ENCODE peak calls at places on chromosomes 3 and 15, in eight cellular contexts. Z, Y, O, J, Q, S, D and K are unnamed samples.

GRCh38 chr3:17040322-17040721 is 155.6 kb downstream of the PLCL2 start:
- DNase-seq in Z (no peak), Y (no peak), O (no peak), J (no peak), Q (no peak), S (no peak), D (no peak), K (no peak)

GRCh38 chr15:29818141-29818540 is 4.1 kb downstream of the TJP1 start:
- DNase-seq in Z (no peak), Y (no peak), O (no peak), J (no peak), Q (no peak), S (peak), D (no peak), K (no peak)

GRCh38 chr3:185362850-185363661 is at the start of gene MAP3K13:
- DNase-seq in Z (peak), Y (no peak), O (peak), J (peak), Q (peak), S (peak), D (peak), K (peak)

GRCh38 chr15:98666441-98666840 is 18.1 kb downstream of the IGF1R start:
- DNase-seq in Z (no peak), Y (no peak), O (no peak), J (no peak), Q (no peak), S (no peak), D (no peak), K (no peak)

GRCh38 chr3:153443961-153444360 is 281.9 kb downstream of the RAP2B start:
- DNase-seq in Z (no peak), Y (no peak), O (no peak), J (no peak), Q (no peak), S (no peak), D (peak), K (no peak)

GRCh38 chr3:9087831-9088413 is 124.7 kb upstream of the RAD18 start:
- DNase-seq in Z (no peak), Y (no peak), O (no peak), J (no peak), Q (no peak), S (peak), D (no peak), K (peak)

GRCh38 chr3:43191116-43191515 is 85.2 kb upstream of the POMGNT2 start:
- DNase-seq in Z (no peak), Y (no peak), O (no peak), J (no peak), Q (no peak), S (no peak), D (no peak), K (no peak)

GRCh38 chr3:99972380-99973104 is 141.8 kb downstream of the FILIP1L start:
- DNase-seq in Z (no peak), Y (no peak), O (no peak), J (peak), Q (no peak), S (no peak), D (no peak), K (peak)

GRCh38 chr3:55910543-55910942 is 423.4 kb upstream of the WNT5A start:
- DNase-seq in Z (no peak), Y (no peak), O (no peak), J (no peak), Q (no peak), S (peak), D (no peak), K (no peak)

GRCh38 chr3:364287-364686 is 167.7 kb downstream of the CHL1 start:
- DNase-seq in Z (no peak), Y (no peak), O (no peak), J (no peak), Q (no peak), S (no peak), D (no peak), K (no peak)

GRCh38 chr3:166444336-166444735 is 607.1 kb upstream of the BCHE start:
- DNase-seq in Z (no peak), Y (no peak), O (no peak), J (no peak), Q (no peak), S (no peak), D (no peak), K (no peak)

GRCh38 chr15:101359365-101359947 is 64.4 kb upstream of the SNRPA1 start:
- DNase-seq in Z (no peak), Y (no peak), O (no peak), J (no peak), Q (no peak), S (no peak), D (no peak), K (no peak)

GRCh38 chr3:12663311-12663935 is 494 bp downstream of the RAF1 start:
- DNase-seq in Z (no peak), Y (peak), O (peak), J (peak), Q (peak), S (peak), D (no peak), K (no peak)

GRCh38 chr3:45191424-45191823 is 34.7 kb downstream of the TMEM158 start:
- DNase-seq in Z (no peak), Y (no peak), O (no peak), J (no peak), Q (no peak), S (no peak), D (no peak), K (no peak)

GRCh38 chr15:39511000-39511914 is 69.6 kb upstream of the THBS1 start:
- DNase-seq in Z (peak), Y (no peak), O (no peak), J (peak), Q (peak), S (peak), D (no peak), K (peak)

GRCh38 chr3:194364652-194365434 is 4.7 kb downstream of the LRRC15 start:
- DNase-seq in Z (peak), Y (no peak), O (no peak), J (peak), Q (peak), S (peak), D (no peak), K (peak)

GRCh38 chr15:74845208-74845568 is 2.2 kb upstream of the ULK3 start:
- DNase-seq in Z (no peak), Y (peak), O (no peak), J (no peak), Q (no peak), S (no peak), D (no peak), K (no peak)

GRCh38 chr3:55963611-55964010 is 476.5 kb upstream of the WNT5A start:
- DNase-seq in Z (no peak), Y (no peak), O (no peak), J (no peak), Q (no peak), S (no peak), D (no peak), K (no peak)

GRCh38 chr15:56732881-56733130 is 503 bp downstream of the ZNF280D start:
- DNase-seq in Z (no peak), Y (no peak), O (peak), J (peak), Q (no peak), S (no peak), D (no peak), K (no peak)

GRCh38 chr3:100603449-100603848 is 6.0 kb upstream of the ADGRG7 start:
- DNase-seq in Z (no peak), Y (no peak), O (no peak), J (no peak), Q (no peak), S (peak), D (peak), K (no peak)

GRCh38 chr3:27127879-27128278 is 241.3 kb downstream of the NEK10 start:
- DNase-seq in Z (no peak), Y (no peak), O (no peak), J (no peak), Q (no peak), S (no peak), D (no peak), K (no peak)

GRCh38 chr3:69009559-69010410 is 3.7 kb downstream of the EOGT start:
- DNase-seq in Z (peak), Y (no peak), O (no peak), J (no peak), Q (no peak), S (peak), D (peak), K (no peak)

GRCh38 chr3:71728632-71729342 is 3.6 kb upstream of the EIF4E3 start:
- DNase-seq in Z (no peak), Y (no peak), O (no peak), J (peak), Q (no peak), S (no peak), D (peak), K (no peak)

GRCh38 chr3:56115199-56115598 is 353.1 kb downstream of the ERC2 start:
- DNase-seq in Z (no peak), Y (no peak), O (no peak), J (no peak), Q (no peak), S (no peak), D (no peak), K (no peak)

GRCh38 chr3:184229424-184230080 is at the start of gene VWA5B2:
- DNase-seq in Z (peak), Y (peak), O (no peak), J (peak), Q (peak), S (peak), D (peak), K (peak)

GRCh38 chr15:84638103-84638502 is 16.0 kb downstream of the WDR73 start:
- DNase-seq in Z (no peak), Y (no peak), O (no peak), J (no peak), Q (no peak), S (no peak), D (no peak), K (no peak)

GRCh38 chr15:35958021-35958420 is 412.1 kb upstream of the DPH6 start:
- DNase-seq in Z (no peak), Y (no peak), O (no peak), J (no peak), Q (no peak), S (no peak), D (no peak), K (no peak)

GRCh38 chr15:61834076-61834697 is 226.1 kb downstream of the VPS13C start:
- DNase-seq in Z (peak), Y (peak), O (peak), J (peak), Q (peak), S (peak), D (peak), K (peak)

GRCh38 chr3:104031598-104031997 is 1335.1 kb upstream of the ALCAM start:
- DNase-seq in Z (no peak), Y (no peak), O (no peak), J (no peak), Q (no peak), S (no peak), D (no peak), K (no peak)

GRCh38 chr3:12451960-12452359 is 32.3 kb upstream of the TSEN2 start:
- DNase-seq in Z (no peak), Y (no peak), O (no peak), J (no peak), Q (no peak), S (no peak), D (no peak), K (no peak)

GRCh38 chr15:66766282-66767228 is 64.5 kb downstream of the SMAD6 start:
- DNase-seq in Z (no peak), Y (no peak), O (no peak), J (no peak), Q (no peak), S (no peak), D (no peak), K (no peak)

GRCh38 chr3:77328631-77329030 is 288.7 kb downstream of the ROBO2 start:
- DNase-seq in Z (no peak), Y (no peak), O (no peak), J (no peak), Q (no peak), S (no peak), D (no peak), K (no peak)

GRCh38 chr3:13335503-13335902 is 84.6 kb downstream of the NUP210 start:
- DNase-seq in Z (no peak), Y (no peak), O (no peak), J (no peak), Q (no peak), S (no peak), D (no peak), K (no peak)

GRCh38 chr3:188776447-188776846 is 395.3 kb upstream of the TPRG1 start:
- DNase-seq in Z (no peak), Y (no peak), O (no peak), J (no peak), Q (no peak), S (peak), D (peak), K (no peak)

GRCh38 chr15:66600240-66600627 is 34.4 kb upstream of the LCTL start:
- DNase-seq in Z (no peak), Y (no peak), O (no peak), J (no peak), Q (no peak), S (no peak), D (no peak), K (no peak)

GRCh38 chr3:78660958-78661357 is 1106.8 kb downstream of the ROBO1 start:
- DNase-seq in Z (peak), Y (no peak), O (no peak), J (no peak), Q (no peak), S (no peak), D (no peak), K (peak)

GRCh38 chr3:100395674-100396073 is 5.2 kb downstream of the TOMM70 start:
- DNase-seq in Z (no peak), Y (no peak), O (no peak), J (no peak), Q (no peak), S (no peak), D (no peak), K (no peak)

DNA sequence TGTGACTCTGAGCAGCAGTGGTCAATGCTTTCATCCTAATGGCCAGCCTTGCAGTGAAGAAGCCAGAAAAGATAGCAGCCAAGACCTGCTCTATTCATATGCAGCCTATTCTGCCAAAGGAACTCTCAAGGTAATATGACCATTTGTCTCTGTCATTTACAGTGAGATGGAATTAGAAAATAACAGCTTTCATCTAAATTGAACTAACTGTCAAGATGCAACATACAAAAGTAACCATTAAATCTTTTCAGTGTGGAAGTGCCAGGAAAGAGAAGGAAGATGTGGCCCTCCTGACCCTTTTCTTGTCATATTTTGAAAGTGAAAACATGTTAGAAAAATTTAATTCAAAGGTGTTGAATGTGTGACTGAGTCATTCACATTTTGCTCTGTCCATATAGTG is 374.9 kb downstream of the NAALADL2 start:
- DNase-seq in Z (no peak), Y (no peak), O (no peak), J (no peak), Q (no peak), S (no peak), D (no peak), K (no peak)
- H3K27ac ChIP-seq in Z (no peak), Y (no peak), O (no peak), J (no peak), Q (no peak), S (no peak), D (no peak), K (no peak)

GRCh38 chr15:46713045-46713444 is 1004.3 kb upstream of the SEMA6D start:
- DNase-seq in Z (no peak), Y (no peak), O (no peak), J (no peak), Q (no peak), S (no peak), D (no peak), K (no peak)

GRCh38 chr15:46710561-46710960 is 1006.7 kb upstream of the SEMA6D start:
- DNase-seq in Z (no peak), Y (no peak), O (no peak), J (peak), Q (no peak), S (no peak), D (no peak), K (no peak)

GRCh38 chr15:46707452-46707851 is 1009.9 kb upstream of the SEMA6D start:
- DNase-seq in Z (no peak), Y (no peak), O (no peak), J (no peak), Q (no peak), S (no peak), D (no peak), K (no peak)

GRCh38 chr15:46708226-46708625 is 1009.1 kb upstream of the SEMA6D start:
- DNase-seq in Z (no peak), Y (no peak), O (no peak), J (no peak), Q (no peak), S (no peak), D (no peak), K (no peak)

GRCh38 chr15:46709461-46709860 is 1007.8 kb upstream of the SEMA6D start:
- DNase-seq in Z (no peak), Y (no peak), O (no peak), J (no peak), Q (no peak), S (peak), D (no peak), K (no peak)
- H3K27ac ChIP-seq in Z (no peak), Y (no peak), O (no peak), J (no peak), Q (no peak), S (no peak), D (no peak), K (no peak)

DNA sequence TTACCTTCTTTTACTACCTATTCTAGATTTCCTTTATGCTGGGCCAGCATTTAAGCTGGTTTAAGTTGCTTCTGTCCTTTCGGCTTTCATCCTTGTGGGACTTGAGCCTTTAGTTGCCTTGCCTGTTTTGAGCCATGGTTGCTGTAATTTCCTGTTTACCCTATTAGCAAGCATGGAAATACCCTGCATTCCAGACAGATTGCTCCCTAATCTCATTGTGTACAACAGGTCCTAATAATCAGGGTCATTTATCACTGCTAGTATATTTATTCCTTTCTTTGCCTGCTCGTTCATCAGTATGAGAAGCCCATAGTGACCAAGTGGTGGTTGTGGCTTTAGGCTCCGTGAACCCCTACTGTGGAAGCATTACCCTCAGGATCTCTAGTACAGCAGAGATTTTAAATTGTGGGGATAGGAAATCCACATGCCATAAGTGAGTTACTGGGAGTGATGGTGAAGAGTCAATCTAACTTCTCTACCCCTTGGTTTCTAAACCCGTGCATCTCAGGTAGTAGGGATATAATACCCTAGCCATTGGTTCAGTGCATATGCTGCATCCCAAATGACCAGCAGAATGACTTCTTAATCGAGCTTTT is 31.9 kb downstream of the NCK1 start:
- DNase-seq in Z (no peak), Y (no peak), O (no peak), J (no peak), Q (no peak), S (peak), D (no peak), K (no peak)
- H3K27ac ChIP-seq in Z (no peak), Y (no peak), O (no peak), J (peak), Q (peak), S (peak), D (no peak), K (peak)

GRCh38 chr3:113274959-113275556 is 63.7 kb downstream of the BOC start:
- DNase-seq in Z (no peak), Y (no peak), O (no peak), J (no peak), Q (no peak), S (no peak), D (no peak), K (no peak)
- H3K27ac ChIP-seq in Z (peak), Y (no peak), O (peak), J (peak), Q (peak), S (no peak), D (no peak), K (no peak)

DNA sequence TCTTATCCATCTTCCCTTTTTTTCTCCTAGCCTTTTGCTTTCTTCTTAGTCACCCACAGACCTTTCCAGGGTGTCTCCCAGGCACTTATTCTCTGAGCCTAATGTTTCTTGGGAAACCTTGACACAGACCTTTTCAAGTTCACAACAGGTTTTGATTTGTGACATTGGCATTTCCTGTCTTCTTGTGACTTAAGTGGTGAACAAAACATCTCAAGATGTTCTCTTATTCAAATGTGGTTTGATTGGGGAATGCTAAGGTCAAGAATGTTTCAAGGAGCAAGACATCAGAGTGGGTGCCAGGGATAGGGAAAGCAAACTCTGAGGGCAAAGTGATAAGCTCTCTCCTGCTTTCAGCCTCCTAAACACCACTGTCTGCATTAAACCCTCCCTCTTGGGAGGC is 68.2 kb upstream of the GSK3B start:
- DNase-seq in Z (no peak), Y (no peak), O (no peak), J (no peak), Q (no peak), S (no peak), D (no peak), K (no peak)
- H3K27ac ChIP-seq in Z (no peak), Y (no peak), O (no peak), J (no peak), Q (no peak), S (no peak), D (no peak), K (no peak)

DNA sequence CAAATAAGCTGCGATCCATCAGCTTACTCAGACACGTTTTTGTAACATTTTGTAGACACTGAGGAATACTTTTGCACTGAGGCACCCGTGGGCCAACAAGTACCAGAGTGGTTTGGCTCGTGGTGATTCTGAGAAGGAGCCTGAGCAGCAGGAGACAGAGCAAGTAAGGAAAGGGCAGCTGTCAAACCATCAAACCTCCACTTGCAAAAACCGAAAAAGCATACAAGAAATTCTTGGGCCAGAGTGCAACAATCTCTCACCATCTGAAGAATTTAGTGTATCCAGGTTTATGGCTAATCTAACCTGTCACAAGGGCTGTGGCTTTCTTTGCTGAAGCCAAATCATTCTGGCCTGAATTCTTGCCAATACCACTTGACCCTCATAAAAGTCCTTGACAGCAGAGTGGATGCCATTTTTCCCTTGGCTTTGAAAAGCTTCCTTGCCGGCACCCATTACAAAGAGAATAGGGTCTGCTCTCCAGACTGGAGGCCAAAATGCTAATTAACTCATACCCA is 56.7 kb downstream of the MYO1E start:
- DNase-seq in Z (no peak), Y (no peak), O (no peak), J (no peak), Q (no peak), S (peak), D (no peak), K (no peak)
- H3K27ac ChIP-seq in Z (peak), Y (no peak), O (no peak), J (no peak), Q (no peak), S (no peak), D (no peak), K (no peak)

GRCh38 chr3:23809294-23809693 is 3.5 kb downstream of the UBE2E1 start:
- DNase-seq in Z (no peak), Y (no peak), O (no peak), J (no peak), Q (no peak), S (no peak), D (no peak), K (no peak)

GRCh38 chr3:23808525-23808924 is 2.8 kb downstream of the UBE2E1 start:
- DNase-seq in Z (no peak), Y (no peak), O (no peak), J (no peak), Q (no peak), S (no peak), D (no peak), K (no peak)

GRCh38 chr3:23810342-23811116 is 4.8 kb downstream of the UBE2E1 start:
- DNase-seq in Z (peak), Y (peak), O (peak), J (peak), Q (peak), S (peak), D (peak), K (peak)

GRCh38 chr3:23811117-23811487 is 5.3 kb downstream of the UBE2E1 start:
- DNase-seq in Z (no peak), Y (no peak), O (no peak), J (no peak), Q (no peak), S (peak), D (peak), K (no peak)

GRCh38 chr3:23809840-23810341 is 4.1 kb downstream of the UBE2E1 start:
- DNase-seq in Z (no peak), Y (no peak), O (no peak), J (no peak), Q (no peak), S (peak), D (no peak), K (no peak)
- H3K27ac ChIP-seq in Z (peak), Y (peak), O (peak), J (peak), Q (peak), S (no peak), D (peak), K (peak)